ENCODE peak calls at places on chromosomes 12 and 14, in five cellular contexts. One of them, this sample, is unnamed.

GRCh38 chr12:108996320-108996719 is 24.5 kb downstream of the SVOP start:
- DNase-seq in testis: no peak
- DNase-seq in lower lobe of right lung: no peak
- DNase-seq in dorsolateral prefrontal cortex: no peak
- DNase-seq in psoas muscle: no peak
- DNase-seq in this sample: no peak

GRCh38 chr14:85528882-85529585 is 910 bp upstream of the FLRT2 start:
- DNase-seq in testis: peak; percentile 36
- DNase-seq in lower lobe of right lung: peak; percentile 13
- DNase-seq in dorsolateral prefrontal cortex: no peak
- DNase-seq in psoas muscle: no peak
- DNase-seq in this sample: no peak

GRCh38 chr12:52217223-52217622 is 15.8 kb upstream of the KRT7 start:
- DNase-seq in testis: no peak
- DNase-seq in lower lobe of right lung: peak; percentile 89
- DNase-seq in dorsolateral prefrontal cortex: no peak
- DNase-seq in psoas muscle: no peak
- DNase-seq in this sample: no peak

GRCh38 chr14:23457587-23458445 is 11.7 kb upstream of the NGDN start:
- DNase-seq in testis: no peak
- DNase-seq in lower lobe of right lung: no peak
- DNase-seq in dorsolateral prefrontal cortex: no peak
- DNase-seq in psoas muscle: no peak
- DNase-seq in this sample: no peak

GRCh38 chr14:23405096-23405495 is 3.0 kb downstream of the MYH6 start:
- DNase-seq in testis: no peak
- DNase-seq in lower lobe of right lung: no peak
- DNase-seq in dorsolateral prefrontal cortex: no peak
- DNase-seq in psoas muscle: no peak
- DNase-seq in this sample: no peak

GRCh38 chr14:31449971-31450610 is 7.2 kb downstream of the DTD2 start:
- DNase-seq in testis: no peak
- DNase-seq in lower lobe of right lung: no peak
- DNase-seq in dorsolateral prefrontal cortex: no peak
- DNase-seq in psoas muscle: no peak
- DNase-seq in this sample: peak; percentile 39

GRCh38 chr14:23182372-23183014 is 967 bp downstream of the SLC7A8 start:
- DNase-seq in testis: peak; percentile 85
- DNase-seq in lower lobe of right lung: peak; percentile 70
- DNase-seq in dorsolateral prefrontal cortex: peak; percentile 70
- DNase-seq in psoas muscle: peak; percentile 35
- DNase-seq in this sample: peak; percentile 29

GRCh38 chr12:57389033-57389432 is 41.8 kb downstream of the R3HDM2 start:
- DNase-seq in testis: no peak
- DNase-seq in lower lobe of right lung: no peak
- DNase-seq in dorsolateral prefrontal cortex: no peak
- DNase-seq in psoas muscle: no peak
- DNase-seq in this sample: no peak

GRCh38 chr12:54879579-54879978 is 25.3 kb downstream of the MUCL1 start:
- DNase-seq in testis: no peak
- DNase-seq in lower lobe of right lung: no peak
- DNase-seq in dorsolateral prefrontal cortex: no peak
- DNase-seq in psoas muscle: no peak
- DNase-seq in this sample: no peak

GRCh38 chr12:5556033-5556614 is 124.2 kb downstream of the NTF3 start:
- DNase-seq in testis: peak; percentile 70
- DNase-seq in lower lobe of right lung: no peak
- DNase-seq in dorsolateral prefrontal cortex: no peak
- DNase-seq in psoas muscle: no peak
- DNase-seq in this sample: no peak

GRCh38 chr14:103858063-103858820 is 10.9 kb upstream of the PPP1R13B start:
- DNase-seq in testis: no peak
- DNase-seq in lower lobe of right lung: peak; percentile 38
- DNase-seq in dorsolateral prefrontal cortex: no peak
- DNase-seq in psoas muscle: no peak
- DNase-seq in this sample: no peak

GRCh38 chr14:68199465-68200145 is 380.0 kb downstream of the RAD51B start:
- DNase-seq in testis: peak; percentile 61
- DNase-seq in lower lobe of right lung: no peak
- DNase-seq in dorsolateral prefrontal cortex: no peak
- DNase-seq in psoas muscle: no peak
- DNase-seq in this sample: no peak

GRCh38 chr12:124757329-124757728 is 106.3 kb downstream of the SCARB1 start:
- DNase-seq in testis: no peak
- DNase-seq in lower lobe of right lung: no peak
- DNase-seq in dorsolateral prefrontal cortex: no peak
- DNase-seq in psoas muscle: no peak
- DNase-seq in this sample: no peak

GRCh38 chr12:110704750-110705149 is 15.8 kb upstream of the HVCN1 start:
- DNase-seq in testis: no peak
- DNase-seq in lower lobe of right lung: no peak
- DNase-seq in dorsolateral prefrontal cortex: no peak
- DNase-seq in psoas muscle: no peak
- DNase-seq in this sample: peak; percentile 33

GRCh38 chr12:112169966-112170365 is 44.6 kb downstream of the TRAFD1 start:
- DNase-seq in testis: no peak
- DNase-seq in lower lobe of right lung: no peak
- DNase-seq in dorsolateral prefrontal cortex: no peak
- DNase-seq in psoas muscle: no peak
- DNase-seq in this sample: no peak

GRCh38 chr12:118980407-118981014 is 830 bp upstream of the SRRM4 start:
- DNase-seq in testis: no peak
- DNase-seq in lower lobe of right lung: no peak
- DNase-seq in dorsolateral prefrontal cortex: no peak
- DNase-seq in psoas muscle: no peak
- DNase-seq in this sample: no peak

GRCh38 chr14:39492267-39492666 is 60.0 kb upstream of the FBXO33 start:
- DNase-seq in testis: no peak
- DNase-seq in lower lobe of right lung: no peak
- DNase-seq in dorsolateral prefrontal cortex: no peak
- DNase-seq in psoas muscle: no peak
- DNase-seq in this sample: no peak

GRCh38 chr12:115199831-115200230 is 515.9 kb upstream of the TBX3 start:
- DNase-seq in testis: no peak
- DNase-seq in lower lobe of right lung: no peak
- DNase-seq in dorsolateral prefrontal cortex: no peak
- DNase-seq in psoas muscle: no peak
- DNase-seq in this sample: no peak

GRCh38 chr14:22163051-22163450 is 426.0 kb downstream of the DAD1 start:
- DNase-seq in testis: no peak
- DNase-seq in lower lobe of right lung: no peak
- DNase-seq in dorsolateral prefrontal cortex: no peak
- DNase-seq in psoas muscle: no peak
- DNase-seq in this sample: peak; percentile 45

GRCh38 chr14:85714046-85714445 is 184.1 kb downstream of the FLRT2 start:
- DNase-seq in testis: no peak
- DNase-seq in lower lobe of right lung: no peak
- DNase-seq in dorsolateral prefrontal cortex: no peak
- DNase-seq in psoas muscle: no peak
- DNase-seq in this sample: no peak

GRCh38 chr12:102543931-102544485 is 63.6 kb upstream of the IGF1 start:
- DNase-seq in testis: no peak
- DNase-seq in lower lobe of right lung: no peak
- DNase-seq in dorsolateral prefrontal cortex: no peak
- DNase-seq in psoas muscle: no peak
- DNase-seq in this sample: peak; percentile 55
- H3K4me3 ChIP-seq in testis: no peak overlapping the region
- H3K4me3 ChIP-seq in lower lobe of right lung: no peak overlapping the region
- H3K4me3 ChIP-seq in dorsolateral prefrontal cortex: no peak overlapping the region
- H3K4me3 ChIP-seq in psoas muscle: no peak overlapping the region
- H3K4me3 ChIP-seq in this sample: no peak overlapping the region

DNA sequence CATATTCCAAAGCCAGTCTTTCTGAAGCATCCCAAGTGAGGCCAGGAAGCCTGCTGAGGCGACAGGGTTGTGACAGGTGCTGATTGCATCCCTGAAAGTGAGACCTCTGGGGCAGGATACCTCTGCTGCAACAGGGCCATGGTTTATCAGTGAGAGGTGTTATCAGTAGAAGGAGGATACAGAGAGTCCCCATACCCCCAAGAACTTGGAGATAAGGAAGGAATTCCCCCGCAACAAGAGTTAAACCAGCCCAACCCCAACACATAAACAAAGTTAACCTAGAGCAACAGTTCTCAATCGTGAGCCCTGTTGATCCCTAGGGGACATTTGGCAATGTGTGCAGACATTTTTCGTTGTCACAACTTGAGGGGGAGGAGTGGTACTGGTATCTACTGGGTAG is 233.1 kb upstream of the NOS1 start:
- DNase-seq in testis: no peak
- DNase-seq in lower lobe of right lung: no peak
- DNase-seq in dorsolateral prefrontal cortex: no peak
- DNase-seq in psoas muscle: no peak
- DNase-seq in this sample: no peak
- H3K27me3 ChIP-seq in testis: no peaks in the 10 kb centered on the region
- H3K27me3 ChIP-seq in lower lobe of right lung: no peaks in the 10 kb centered on the region
- H3K27me3 ChIP-seq in dorsolateral prefrontal cortex: no peaks in the 10 kb centered on the region
- H3K27me3 ChIP-seq in psoas muscle: no peaks in the 10 kb centered on the region
- H3K27me3 ChIP-seq in this sample: no peaks in the 10 kb centered on the region

GRCh38 chr14:75257241-75257640 is 21.4 kb upstream of the FOS start:
- DNase-seq in testis: no peak
- DNase-seq in lower lobe of right lung: no peak
- DNase-seq in dorsolateral prefrontal cortex: no peak
- DNase-seq in psoas muscle: no peak
- DNase-seq in this sample: no peak

GRCh38 chr14:75258803-75259509 is 19.7 kb upstream of the FOS start:
- DNase-seq in testis: peak; percentile 98
- DNase-seq in lower lobe of right lung: peak; percentile 100
- DNase-seq in dorsolateral prefrontal cortex: peak; percentile 98
- DNase-seq in psoas muscle: peak; percentile 98
- DNase-seq in this sample: peak; percentile 94

GRCh38 chr14:75259946-75260545 is 18.6 kb upstream of the FOS start:
- DNase-seq in testis: no peak
- DNase-seq in lower lobe of right lung: no peak
- DNase-seq in dorsolateral prefrontal cortex: no peak
- DNase-seq in psoas muscle: no peak
- DNase-seq in this sample: no peak

GRCh38 chr14:75258079-75258802 is 20.4 kb upstream of the FOS start:
- DNase-seq in testis: peak; percentile 71
- DNase-seq in lower lobe of right lung: peak; percentile 66
- DNase-seq in dorsolateral prefrontal cortex: no peak
- DNase-seq in psoas muscle: peak; percentile 76
- DNase-seq in this sample: no peak

DNA sequence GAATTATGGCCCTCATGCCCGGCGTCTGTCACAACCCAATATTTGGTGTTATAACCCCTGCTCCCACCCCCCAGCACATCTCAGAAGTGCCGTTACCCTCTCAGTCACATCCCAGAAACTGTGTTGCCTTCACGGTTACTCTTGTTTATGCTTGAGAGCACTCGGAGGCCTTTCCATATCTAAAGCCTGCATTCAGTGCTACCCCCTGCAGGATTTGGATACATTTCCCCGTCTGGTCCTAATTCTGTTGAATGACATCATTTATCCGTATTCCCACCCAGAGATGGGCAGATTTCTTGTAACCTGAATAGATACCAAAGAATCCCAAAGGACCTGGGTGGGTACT is 19.1 kb upstream of the FOS start:
- DNase-seq in testis: peak; percentile 51
- DNase-seq in lower lobe of right lung: no peak
- DNase-seq in dorsolateral prefrontal cortex: no peak
- DNase-seq in psoas muscle: no peak
- DNase-seq in this sample: no peak
- TF ChIP-seq CTCF in testis: no peak
- TF ChIP-seq CTCF in lower lobe of right lung: no peak
- TF ChIP-seq CTCF in dorsolateral prefrontal cortex: peak; percentile 21
- TF ChIP-seq CTCF in psoas muscle: no peak
- TF ChIP-seq CTCF in this sample: no peak

GRCh38 chr12:46493352-46494209 is 121.0 kb upstream of the SLC38A2 start:
- DNase-seq in testis: no peak
- DNase-seq in lower lobe of right lung: no peak
- DNase-seq in dorsolateral prefrontal cortex: no peak
- DNase-seq in psoas muscle: no peak
- DNase-seq in this sample: no peak
- H3K4me3 ChIP-seq in testis: no peak overlapping the region
- H3K4me3 ChIP-seq in lower lobe of right lung: no peak overlapping the region
- H3K4me3 ChIP-seq in dorsolateral prefrontal cortex: no peak overlapping the region
- H3K4me3 ChIP-seq in psoas muscle: no peak overlapping the region
- H3K4me3 ChIP-seq in this sample: no peak overlapping the region

GRCh38 chr12:106600503-106600902 is 17.7 kb downstream of the RFX4 start:
- DNase-seq in testis: no peak
- DNase-seq in lower lobe of right lung: no peak
- DNase-seq in dorsolateral prefrontal cortex: no peak
- DNase-seq in psoas muscle: no peak
- DNase-seq in this sample: no peak
- H3K27me3 ChIP-seq in testis: no peaks in the 10 kb centered on the region
- H3K27me3 ChIP-seq in lower lobe of right lung: peaks cover 4% of the 10 kb centered on the region
- H3K27me3 ChIP-seq in dorsolateral prefrontal cortex: no peaks in the 10 kb centered on the region
- H3K27me3 ChIP-seq in psoas muscle: no peaks in the 10 kb centered on the region
- H3K27me3 ChIP-seq in this sample: no peaks in the 10 kb centered on the region